ENCODE peak calls at places on chromosomes 4 and X, in four cellular contexts. Z is uterus, S is GM12878, G is heart left ventricle. F is an unnamed sample.

GRCh38 chrX:44731160-44731559 is 112.7 kb upstream of the DUSP21 start:
- DNase-seq in Z (no peak), S (no peak), G (no peak), F (no peak)

GRCh38 chrX:68183612-68184214 is 249.6 kb downstream of the OPHN1 start:
- DNase-seq in Z (no peak), S (no peak), G (no peak), F (no peak)

GRCh38 chrX:145405012-145405411 is 157.7 kb downstream of the SPANXN1 start:
- DNase-seq in Z (no peak), S (no peak), G (no peak), F (no peak)

GRCh38 chr4:128310266-128310697 is 22.7 kb upstream of the PGRMC2 start:
- DNase-seq in Z (peak; percentile 13), S (no peak), G (peak; percentile 22), F (peak; percentile 63)

GRCh38 chr4:108637856-108638255 is 12.5 kb upstream of the OSTC start:
- DNase-seq in Z (no peak), S (no peak), G (no peak), F (no peak)

GRCh38 chr4:88841635-88842034 is 144.0 kb upstream of the NAP1L5 start:
- DNase-seq in Z (no peak), S (no peak), G (no peak), F (no peak)

GRCh38 chr4:16027626-16028025 is 56.2 kb downstream of the PROM1 start:
- DNase-seq in Z (no peak), S (no peak), G (no peak), F (no peak)

GRCh38 chrX:19342331-19342906 is 1.3 kb upstream of the PDHA1 start:
- DNase-seq in Z (no peak), S (no peak), G (no peak), F (no peak)

GRCh38 chr4:83831588-83831987 is 295.7 kb downstream of the GPAT3 start:
- DNase-seq in Z (no peak), S (no peak), G (no peak), F (no peak)

GRCh38 chr4:142282870-142283431 is 563.1 kb downstream of the INPP4B start:
- DNase-seq in Z (no peak), S (no peak), G (no peak), F (no peak)

GRCh38 chr4:18106620-18107019 is 85.1 kb upstream of the LCORL start:
- DNase-seq in Z (no peak), S (no peak), G (no peak), F (no peak)

GRCh38 chrX:26442340-26442739 is 226.4 kb downstream of the MAGEB5 start:
- DNase-seq in Z (no peak), S (no peak), G (no peak), F (no peak)

GRCh38 chr4:95549246-95550138 is 719 bp upstream of the UNC5C start:
- DNase-seq in Z (peak; percentile 35), S (peak; percentile 38), G (peak; percentile 59), F (no peak)

GRCh38 chr4:173524218-173525117 is 5.6 kb downstream of the HAND2 start:
- DNase-seq in Z (no peak), S (no peak), G (no peak), F (no peak)

GRCh38 chr4:177285953-177286352 is 23.7 kb upstream of the NEIL3 start:
- DNase-seq in Z (no peak), S (no peak), G (no peak), F (no peak)

GRCh38 chrX:86002076-86002896 is 45.1 kb downstream of the CHM start:
- DNase-seq in Z (no peak), S (no peak), G (no peak), F (peak; percentile 49)

GRCh38 chr4:68378226-68378625 is 28.3 kb upstream of the YTHDC1 start:
- DNase-seq in Z (no peak), S (no peak), G (no peak), F (no peak)

GRCh38 chr4:161448550-161449180 is 715.1 kb downstream of the FSTL5 start:
- DNase-seq in Z (no peak), S (no peak), G (no peak), F (no peak)

GRCh38 chr4:24856586-24856985 is 56.3 kb downstream of the CCDC149 start:
- DNase-seq in Z (no peak), S (peak; percentile 64), G (no peak), F (no peak)

GRCh38 chr4:87090305-87090704 is 130.1 kb downstream of the KLHL8 start:
- DNase-seq in Z (no peak), S (no peak), G (no peak), F (no peak)
- H3K4me1 ChIP-seq in Z (peaks cover 3% of the 10 kb centered on the region), S (peaks cover 16% of the 10 kb centered on the region), G (peaks cover 53% of the 10 kb centered on the region), F (no peaks in the 10 kb centered on the region)

GRCh38 chr4:52051615-52052474 is 741 bp downstream of the SPATA18 start:
- DNase-seq in Z (peak; percentile 47), S (no peak), G (peak; percentile 76), F (peak; percentile 35)
- TF ChIP-seq POLR2A in Z (no peak), S (no peak), G (no peak), F (no peak)

GRCh38 chr4:6351246-6352000 is 81.8 kb downstream of the WFS1 start:
- DNase-seq in Z (no peak), S (no peak), G (no peak), F (no peak)

GRCh38 chr4:6350646-6351045 is 81.0 kb downstream of the WFS1 start:
- DNase-seq in Z (no peak), S (no peak), G (no peak), F (no peak)

GRCh38 chr4:6348408-6348807 is 78.8 kb downstream of the WFS1 start:
- DNase-seq in Z (no peak), S (no peak), G (no peak), F (no peak)

GRCh38 chr4:6352031-6352763 is 82.5 kb downstream of the WFS1 start:
- DNase-seq in Z (no peak), S (no peak), G (no peak), F (no peak)

DNA sequence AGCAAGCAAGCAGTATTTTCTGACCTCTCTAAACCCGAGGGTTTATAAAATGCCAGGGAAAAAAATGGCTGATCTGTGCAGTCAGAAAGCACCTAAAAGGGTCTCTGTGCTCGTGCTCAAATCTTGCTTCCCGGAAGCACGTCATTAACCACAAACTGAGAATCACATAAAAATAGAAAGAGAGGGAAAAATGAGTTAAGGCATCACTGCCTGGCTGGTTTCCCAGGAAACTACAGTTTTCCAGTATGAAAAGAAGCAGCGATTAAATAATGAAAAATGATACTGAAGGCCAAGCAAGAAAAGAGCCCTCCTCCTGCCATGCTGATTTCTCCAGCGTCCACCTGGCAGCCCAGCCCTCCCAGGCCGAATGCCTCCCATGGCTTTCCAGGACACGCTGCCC is 80.2 kb downstream of the WFS1 start:
- DNase-seq in Z (no peak), S (no peak), G (no peak), F (no peak)
- H3K4me1 ChIP-seq in Z (no peaks in the 10 kb centered on the region), S (no peaks in the 10 kb centered on the region), G (no peaks in the 10 kb centered on the region), F (no peaks in the 10 kb centered on the region)

GRCh38 chr4:41359069-41359769 is 102.5 kb downstream of the UCHL1 start:
- DNase-seq in Z (no peak), S (no peak), G (no peak), F (no peak)

GRCh38 chr4:41361831-41362646 is 105.3 kb downstream of the UCHL1 start:
- DNase-seq in Z (no peak), S (no peak), G (no peak), F (no peak)

GRCh38 chr4:41360911-41361830 is 104.4 kb downstream of the UCHL1 start:
- DNase-seq in Z (no peak), S (no peak), G (peak; percentile 49), F (peak; percentile 58)

GRCh38 chr4:41359836-41360213 is 103.1 kb downstream of the UCHL1 start:
- DNase-seq in Z (no peak), S (no peak), G (no peak), F (no peak)

DNA sequence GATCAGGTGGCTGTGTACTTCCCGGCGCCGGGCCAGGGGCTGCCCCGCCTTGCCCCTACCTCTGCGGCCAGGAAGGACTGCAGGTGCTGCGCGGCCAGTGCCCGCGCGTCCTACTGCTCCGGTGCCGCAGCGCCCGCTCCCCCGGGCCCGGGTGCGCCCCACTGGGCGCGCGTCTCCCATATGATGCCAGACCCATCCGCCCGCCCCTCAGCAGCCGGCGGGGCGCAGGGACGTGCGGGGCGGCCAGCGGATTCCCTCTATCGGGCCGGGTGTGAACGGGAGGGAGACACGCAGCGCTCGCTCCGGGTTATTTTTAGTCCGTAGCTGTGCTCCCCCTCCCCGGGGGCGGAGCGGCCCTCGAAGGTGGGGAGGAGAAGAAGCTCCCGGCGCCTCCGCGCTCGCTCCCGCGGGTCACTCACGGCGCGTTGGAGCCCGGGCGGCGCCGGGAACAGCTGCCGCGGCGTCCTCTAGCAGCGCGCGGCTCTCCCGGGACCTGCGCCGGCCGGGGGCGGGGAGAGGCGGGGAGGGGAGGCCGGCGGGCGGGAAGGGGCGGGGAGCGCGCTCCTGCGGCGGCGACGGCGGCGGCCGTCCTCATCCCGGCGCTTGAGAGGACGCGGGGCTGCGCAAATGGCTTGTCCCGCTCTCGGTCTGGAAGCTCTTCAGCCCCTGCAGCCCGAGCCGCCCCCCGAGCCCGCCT is 103.6 kb downstream of the UCHL1 start:
- DNase-seq in Z (no peak), S (no peak), G (peak; percentile 86), F (peak; percentile 64)
- TF ChIP-seq POLR2A in Z (no peak), S (no peak), G (no peak), F (no peak)

GRCh38 chr4:38004062-38004461 is 43.9 kb downstream of the PTTG2 start:
- DNase-seq in Z (no peak), S (no peak), G (no peak), F (no peak)

GRCh38 chr4:38001927-38002326 is 41.7 kb downstream of the PTTG2 start:
- DNase-seq in Z (no peak), S (no peak), G (no peak), F (no peak)

GRCh38 chr4:38003628-38004027 is 43.4 kb downstream of the PTTG2 start:
- DNase-seq in Z (no peak), S (no peak), G (no peak), F (no peak)

GRCh38 chr4:38002451-38003071 is 42.4 kb downstream of the PTTG2 start:
- DNase-seq in Z (no peak), S (no peak), G (no peak), F (no peak)

GRCh38 chr4:38003102-38003501 is 42.9 kb downstream of the PTTG2 start:
- DNase-seq in Z (no peak), S (no peak), G (no peak), F (no peak)
- H3K4me1 ChIP-seq in Z (peaks cover 4% of the 10 kb centered on the region), S (no peaks in the 10 kb centered on the region), G (peaks cover 48% of the 10 kb centered on the region), F (peaks cover 13% of the 10 kb centered on the region)

DNA sequence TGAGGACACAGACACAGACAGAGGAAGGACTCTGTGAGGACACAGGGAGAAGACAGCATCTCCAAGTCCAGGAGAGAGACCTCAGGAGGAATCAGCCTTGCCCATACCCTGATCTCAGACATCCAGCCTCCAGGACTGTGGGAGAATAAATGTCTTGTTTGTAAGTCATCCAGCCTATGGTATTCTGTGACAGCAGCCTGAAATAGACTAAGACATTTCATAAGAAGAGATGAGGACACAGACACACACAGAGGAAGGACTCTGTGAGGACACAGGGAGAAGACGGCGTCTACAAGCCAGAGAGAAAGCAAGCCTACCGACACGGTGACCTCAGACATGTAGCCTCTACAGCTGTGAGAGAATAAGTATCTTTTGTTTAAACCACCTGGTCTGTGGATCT is 112.1 kb downstream of the DHRSX start:
- DNase-seq in Z (no peak), S (no peak), G (no peak), F (no peak)
- TF ChIP-seq POLR2A in Z (no peak), S (no peak), G (no peak), F (no peak)

F was measured in Peyer's patch.